ENCODE peak calls at places on chromosomes 5 and 9, in five cellular contexts. Q, E, T, F and A are unnamed samples.

GRCh38 chr9:136944094-136944518 is 432 bp downstream of the FBXW5 start:
- DNase-seq in E (no peak), F (no peak), T (no peak), Q (no peak), A (no peak)

GRCh38 chr9:36007309-36007708 is 29.4 kb upstream of the RECK start:
- DNase-seq in T (no peak), Q (no peak), F (no peak), E (no peak), A (no peak)

GRCh38 chr5:172216345-172216744 is 22.4 kb downstream of the EFCAB9 start:
- DNase-seq in F (no peak), E (no peak), T (no peak), Q (no peak), A (no peak)

GRCh38 chr5:8729437-8729836 is 816.4 kb downstream of the SEMA5A start:
- DNase-seq in E (no peak), Q (no peak), F (no peak), T (no peak), A (no peak)

GRCh38 chr5:176734756-176735342 is 75.5 kb upstream of the UNC5A start:
- DNase-seq in E (no peak), T (no peak), F (no peak), Q (peak; percentile 30), A (no peak)

GRCh38 chr9:124179196-124180071 is 78.3 kb upstream of the NEK6 start:
- DNase-seq in T (no peak), F (no peak), E (no peak), Q (no peak), A (peak; percentile 48)

GRCh38 chr9:37943329-37944265 is 39.7 kb upstream of the SLC25A51 start:
- DNase-seq in E (peak; percentile 37), Q (no peak), F (no peak), T (no peak), A (no peak)

GRCh38 chr5:125719681-125720676 is 703.2 kb upstream of the GRAMD2B start:
- DNase-seq in Q (no peak), F (no peak), T (no peak), E (no peak), A (no peak)

GRCh38 chr5:58188287-58188651 is 271.6 kb downstream of the PLK2 start:
- DNase-seq in E (no peak), F (peak; percentile 73), T (no peak), Q (no peak), A (no peak)

GRCh38 chr5:78547171-78547570 is 101.4 kb downstream of the LHFPL2 start:
- DNase-seq in T (no peak), Q (no peak), F (no peak), E (no peak), A (no peak)

GRCh38 chr9:98867434-98868168 is 60.1 kb downstream of the GALNT12 start:
- DNase-seq in F (no peak), E (peak; percentile 82), T (no peak), Q (no peak), A (peak; percentile 88)

GRCh38 chr5:100406640-100407039 is 128.5 kb upstream of the FAM174A start:
- DNase-seq in Q (no peak), E (no peak), F (no peak), T (no peak), A (no peak)

GRCh38 chr9:34259315-34259714 is 69.8 kb downstream of the KIF24 start:
- DNase-seq in E (no peak), F (no peak), Q (no peak), T (no peak), A (no peak)

DNA sequence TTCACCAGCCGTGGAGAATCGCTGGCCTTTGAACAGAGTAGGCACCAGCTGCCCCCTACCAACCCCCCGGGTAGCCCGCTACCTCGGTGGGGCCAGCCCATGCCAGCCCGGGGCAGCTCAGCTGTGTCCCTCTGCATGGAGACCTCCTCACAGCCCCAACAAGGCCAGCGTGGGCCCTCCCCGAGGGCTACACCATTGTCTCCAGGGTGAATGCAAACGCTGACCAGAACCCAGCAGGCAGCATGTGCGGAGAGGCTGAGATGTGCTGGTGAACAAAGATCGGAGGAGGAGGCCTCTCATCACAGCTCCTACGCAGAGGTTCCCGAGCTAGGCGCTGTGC is 51.9 kb downstream of the LMX1B start:
- DNase-seq in E (no peak), T (no peak), Q (no peak), F (no peak), A (no peak)
- H3K4me1 ChIP-seq in E (peaks cover 5% of the 10 kb centered on the region), T (no peaks in the 10 kb centered on the region), Q (peaks cover 12% of the 10 kb centered on the region), F (no peaks in the 10 kb centered on the region), A (peaks cover 43% of the 10 kb centered on the region)

DNA sequence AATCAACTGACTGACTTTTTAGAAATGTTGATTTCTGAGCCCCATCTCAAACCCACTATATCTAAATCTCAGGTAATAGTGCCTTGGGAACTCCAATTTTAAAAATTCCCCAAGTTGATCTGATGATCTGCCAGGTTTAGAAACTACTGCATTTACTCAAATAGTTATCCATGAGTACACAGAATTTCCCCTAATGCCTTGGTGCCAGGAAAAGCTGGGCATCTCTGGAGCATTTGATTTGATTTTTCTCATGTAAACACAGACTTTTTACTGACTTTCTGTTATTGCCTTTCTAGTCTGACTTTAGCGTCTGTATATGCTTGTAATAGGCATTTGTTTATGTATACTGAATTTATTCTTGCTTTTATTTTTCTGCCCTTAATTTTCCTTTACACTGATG is 35.8 kb downstream of the MTREX start:
- DNase-seq in F (no peak), T (no peak), E (no peak), Q (no peak), A (no peak)
- H3K36me3 ChIP-seq in F (peaks cover 39% of the 10 kb centered on the region), T (peaks cover 32% of the 10 kb centered on the region), E (peaks cover 7% of the 10 kb centered on the region), Q (no peaks in the 10 kb centered on the region), A (peaks cover 54% of the 10 kb centered on the region)

GRCh38 chr5:51694826-51695225 is 311.6 kb downstream of the ISL1 start:
- DNase-seq in Q (no peak), T (no peak), E (no peak), F (no peak), A (no peak)

GRCh38 chr5:51691538-51691937 is 308.3 kb downstream of the ISL1 start:
- DNase-seq in T (no peak), E (no peak), Q (no peak), F (no peak), A (no peak)

GRCh38 chr5:51696122-51696521 is 312.9 kb downstream of the ISL1 start:
- DNase-seq in Q (no peak), T (no peak), E (no peak), F (no peak), A (no peak)
- H3K9me3 ChIP-seq in Q (peaks cover 15% of the 10 kb centered on the region), T (no peaks in the 10 kb centered on the region), E (peaks cover 15% of the 10 kb centered on the region), F (no peaks in the 10 kb centered on the region), A (no peaks in the 10 kb centered on the region)

GRCh38 chr9:5620494-5620893 is 8.4 kb upstream of the RIC1 start:
- DNase-seq in E (no peak), Q (no peak), F (no peak), T (no peak), A (no peak)

GRCh38 chr9:5624655-5625054 is 4.3 kb upstream of the RIC1 start:
- DNase-seq in F (no peak), Q (no peak), T (no peak), E (no peak), A (no peak)

GRCh38 chr9:5617749-5618148 is 11.2 kb upstream of the RIC1 start:
- DNase-seq in Q (no peak), T (no peak), F (no peak), E (no peak), A (no peak)

GRCh38 chr9:5622019-5622418 is 6.9 kb upstream of the RIC1 start:
- DNase-seq in F (no peak), E (no peak), Q (no peak), T (no peak), A (no peak)

DNA sequence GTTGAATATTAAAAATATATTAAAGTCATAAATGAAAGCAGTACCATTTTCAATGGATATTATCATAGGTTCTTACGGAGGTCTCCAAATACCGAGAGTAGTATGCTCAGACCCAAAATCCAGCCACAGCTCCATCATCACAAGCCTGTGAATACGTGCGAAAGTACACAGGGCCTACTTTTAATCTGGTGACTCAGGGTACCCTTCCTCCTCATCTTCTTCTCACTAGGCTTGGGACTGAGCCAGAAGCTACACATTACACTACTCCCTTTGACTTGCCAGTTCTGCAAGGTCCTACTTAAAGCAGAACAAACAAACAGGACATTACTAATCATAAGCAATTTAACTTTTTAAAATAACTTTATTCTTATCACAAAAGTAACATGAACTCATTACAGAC is 7.6 kb upstream of the RIC1 start:
- DNase-seq in T (no peak), E (no peak), F (no peak), Q (no peak), A (no peak)
- H3K4me1 ChIP-seq in T (peaks cover 36% of the 10 kb centered on the region), E (peaks cover 29% of the 10 kb centered on the region), F (no peaks in the 10 kb centered on the region), Q (no peaks in the 10 kb centered on the region), A (no peaks in the 10 kb centered on the region)